ENCODE peak calls at places on chromosome 2, in four cellular contexts. Q, X, R and P are unnamed samples.

GRCh38 chr2:135773319-135773718 is 31.7 kb downstream of the UBXN4 start:
- DNase-seq in X (no peak), R (no peak), Q (no peak), P (no peak)

GRCh38 chr2:71804251-71804650 is 343.4 kb downstream of the CYP26B1 start:
- DNase-seq in R (no peak), Q (peak; percentile 9), X (no peak), P (no peak)

GRCh38 chr2:63729362-63729761 is 112.3 kb upstream of the UGP2 start:
- DNase-seq in Q (no peak), X (no peak), R (no peak), P (no peak)

GRCh38 chr2:30185175-30185574 is 38.4 kb downstream of the YPEL5 start:
- DNase-seq in R (no peak), Q (no peak), X (no peak), P (no peak)

GRCh38 chr2:239854596-239854995 is 170.5 kb downstream of the NDUFA10 start:
- DNase-seq in R (no peak), X (no peak), Q (no peak), P (no peak)

GRCh38 chr2:26970928-26971627 is 641 bp downstream of the MAPRE3 start:
- DNase-seq in R (peak; percentile 10), X (peak; percentile 24), Q (peak; percentile 27), P (no peak)

GRCh38 chr2:149329068-149329467 is 1.3 kb upstream of the LYPD6 start:
- DNase-seq in R (no peak), Q (no peak), X (no peak), P (no peak)

GRCh38 chr2:150228936-150229335 is 258.5 kb downstream of the RND3 start:
- DNase-seq in R (no peak), Q (no peak), X (no peak), P (no peak)

GRCh38 chr2:148603562-148603920 is 41.0 kb upstream of the EPC2 start:
- DNase-seq in Q (no peak), X (no peak), R (no peak), P (no peak)

GRCh38 chr2:48528431-48528830 is 1.5 kb upstream of the STON1 start:
- DNase-seq in Q (no peak), R (no peak), X (no peak), P (no peak)

GRCh38 chr2:220076734-220077133 is 449.3 kb downstream of the SLC4A3 start:
- DNase-seq in R (no peak), Q (no peak), X (no peak), P (no peak)

GRCh38 chr2:29080886-29081743 is 6.8 kb upstream of the PCARE start:
- DNase-seq in X (no peak), R (no peak), Q (no peak), P (no peak)

GRCh38 chr2:146477383-146477782 is 1367.4 kb upstream of the ACVR2A start:
- DNase-seq in Q (no peak), X (no peak), R (no peak), P (no peak)

GRCh38 chr2:237707859-237708398 is 80.5 kb downstream of the LRRFIP1 start:
- DNase-seq in R (no peak), X (no peak), Q (no peak), P (no peak)

GRCh38 chr2:11288431-11288830 is 56.0 kb downstream of the ROCK2 start:
- DNase-seq in X (no peak), R (no peak), Q (no peak), P (no peak)

GRCh38 chr2:204491528-204491927 is 53.7 kb upstream of the PARD3B start:
- DNase-seq in X (no peak), R (no peak), Q (no peak), P (no peak)

GRCh38 chr2:6946722-6947121 is 29.5 kb downstream of the RNF144A start:
- DNase-seq in R (no peak), Q (no peak), X (no peak), P (no peak)

GRCh38 chr2:209817818-209818420 is 46.3 kb downstream of the UNC80 start:
- DNase-seq in X (no peak), R (no peak), Q (no peak), P (no peak)

GRCh38 chr2:63769915-63770314 is 71.8 kb upstream of the UGP2 start:
- DNase-seq in Q (no peak), R (no peak), X (no peak), P (no peak)

GRCh38 chr2:96342085-96342484 is 6.5 kb downstream of the NCAPH start:
- DNase-seq in Q (no peak), R (peak; percentile 53), X (no peak), P (peak; percentile 59)

GRCh38 chr2:42048318-42049251 is 764 bp downstream of the PKDCC start:
- DNase-seq in X (no peak), R (no peak), Q (no peak), P (no peak)

GRCh38 chr2:24548058-24548457 is 57.0 kb downstream of the NCOA1 start:
- DNase-seq in R (no peak), Q (no peak), X (no peak), P (no peak)
- H3K9me3 ChIP-seq in R (no peaks in the 10 kb centered on the region), Q (peaks cover 9% of the 10 kb centered on the region), X (peaks cover 5% of the 10 kb centered on the region), P (no peaks in the 10 kb centered on the region)

GRCh38 chr2:57075226-57075625 is 891.4 kb downstream of the CCDC85A start:
- DNase-seq in R (no peak), Q (no peak), X (no peak), P (no peak)
- H3K9me3 ChIP-seq in R (no peaks in the 10 kb centered on the region), Q (no peaks in the 10 kb centered on the region), X (no peaks in the 10 kb centered on the region), P (no peaks in the 10 kb centered on the region)

GRCh38 chr2:9857814-9858729 is 14.8 kb downstream of the TAF1B start:
- DNase-seq in X (no peak), Q (no peak), R (no peak), P (no peak)

GRCh38 chr2:9852881-9853280 is 9.6 kb downstream of the TAF1B start:
- DNase-seq in R (no peak), X (no peak), Q (no peak), P (no peak)

GRCh38 chr2:9858730-9859068 is 15.4 kb downstream of the TAF1B start:
- DNase-seq in Q (no peak), X (no peak), R (no peak), P (no peak)
- H3K9me3 ChIP-seq in Q (no peaks in the 10 kb centered on the region), X (peaks cover 7% of the 10 kb centered on the region), R (no peaks in the 10 kb centered on the region), P (no peaks in the 10 kb centered on the region)

DNA sequence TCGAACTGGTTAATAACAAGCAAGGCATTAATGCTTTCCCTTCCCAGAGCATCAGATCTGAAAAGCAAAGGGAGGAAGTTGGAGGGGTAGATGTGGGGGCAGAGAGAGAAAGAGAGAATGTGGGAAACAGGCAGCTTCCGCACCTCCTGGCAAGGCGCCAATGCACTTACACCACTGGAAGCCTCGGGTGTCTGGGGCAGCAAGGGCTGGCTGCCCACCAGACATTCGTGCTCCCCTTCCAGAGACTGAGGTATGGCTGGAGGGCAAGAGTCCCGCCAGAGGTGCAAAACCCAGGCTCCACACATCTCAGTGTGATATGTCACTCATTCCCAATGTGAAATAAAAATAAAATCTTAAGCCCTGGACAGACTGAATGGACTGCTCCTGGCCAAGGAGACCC is 46.4 kb downstream of the TEX51 start:
- DNase-seq in X (no peak), Q (no peak), R (no peak), P (no peak)
- H3K9me3 ChIP-seq in X (no peaks in the 10 kb centered on the region), Q (no peaks in the 10 kb centered on the region), R (no peaks in the 10 kb centered on the region), P (no peaks in the 10 kb centered on the region)

GRCh38 chr2:2932692-2933305 is 444.8 kb downstream of the EIPR1 start:
- DNase-seq in R (no peak), X (no peak), Q (no peak), P (no peak)
- H3K9me3 ChIP-seq in R (no peaks in the 10 kb centered on the region), X (peaks cover 6% of the 10 kb centered on the region), Q (peaks cover 16% of the 10 kb centered on the region), P (no peaks in the 10 kb centered on the region)

DNA sequence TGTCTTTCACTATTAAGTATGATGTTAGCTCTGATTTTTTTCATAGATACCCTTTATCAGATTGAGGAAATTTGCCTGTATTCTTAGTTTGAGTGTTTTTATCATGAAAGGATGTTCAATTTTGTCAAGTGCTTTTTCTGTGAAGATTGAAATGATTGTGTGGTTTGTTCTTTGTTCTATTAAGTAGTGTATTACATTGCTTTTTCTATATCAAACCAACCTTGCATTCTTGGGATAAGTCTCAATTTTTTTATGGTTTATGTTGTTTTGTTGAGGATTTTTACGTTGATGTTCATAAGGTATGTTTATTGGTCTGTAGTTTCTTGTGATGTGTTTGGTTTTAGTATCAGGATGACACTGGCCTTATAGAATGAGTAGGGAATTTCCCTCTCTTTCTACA is 19.1 kb downstream of the PDK1 start:
- DNase-seq in X (no peak), R (no peak), Q (no peak), P (no peak)
- H3K9me3 ChIP-seq in X (peaks cover 15% of the 10 kb centered on the region), R (no peaks in the 10 kb centered on the region), Q (peaks cover 43% of the 10 kb centered on the region), P (no peaks in the 10 kb centered on the region)

GRCh38 chr2:2831656-2832055 is 500.6 kb upstream of the MYT1L start:
- DNase-seq in X (no peak), Q (peak; percentile 2), R (no peak), P (no peak)
- H3K9me3 ChIP-seq in X (no peaks in the 10 kb centered on the region), Q (no peaks in the 10 kb centered on the region), R (no peaks in the 10 kb centered on the region), P (no peaks in the 10 kb centered on the region)